ENCODE peak calls at places on chromosomes 4 and X, in four cellular contexts. One of them, this sample, is unnamed.

GRCh38 chr4:104860227-104861123 is 286.2 kb upstream of the TET2 start:
- DNase-seq in NCI-H1105: peak; percentile 47
- DNase-seq in NCI-H82: peak; percentile 94
- DNase-seq in stimulated activated CD8-positive, alpha-beta memory T cell treated with anti-CD3 and anti-CD28 coated beads, Interleukin-15, amount 100 ng/mL, for 48 hours: peak; percentile 13
- DNase-seq in this sample: no peak

GRCh38 chrX:38860106-38861013 is 59.1 kb downstream of the MID1IP1 start:
- DNase-seq in NCI-H1105: no peak
- DNase-seq in NCI-H82: no peak
- DNase-seq in stimulated activated CD8-positive, alpha-beta memory T cell treated with anti-CD3 and anti-CD28 coated beads, Interleukin-15, amount 100 ng/mL, for 48 hours: peak; percentile 9
- DNase-seq in this sample: no peak

GRCh38 chrX:29478336-29479069 is 736.9 kb upstream of the MAGEB2 start:
- DNase-seq in NCI-H1105: no peak
- DNase-seq in NCI-H82: peak; percentile 63
- DNase-seq in stimulated activated CD8-positive, alpha-beta memory T cell treated with anti-CD3 and anti-CD28 coated beads, Interleukin-15, amount 100 ng/mL, for 48 hours: no peak
- DNase-seq in this sample: no peak

GRCh38 chr4:121041307-121042090 is 30.8 kb downstream of the NDNF start:
- DNase-seq in NCI-H1105: no peak
- DNase-seq in NCI-H82: no peak
- DNase-seq in stimulated activated CD8-positive, alpha-beta memory T cell treated with anti-CD3 and anti-CD28 coated beads, Interleukin-15, amount 100 ng/mL, for 48 hours: no peak
- DNase-seq in this sample: no peak

GRCh38 chr4:77229433-77229832 is 72.4 kb downstream of the CCNG2 start:
- DNase-seq in NCI-H1105: no peak
- DNase-seq in NCI-H82: no peak
- DNase-seq in stimulated activated CD8-positive, alpha-beta memory T cell treated with anti-CD3 and anti-CD28 coated beads, Interleukin-15, amount 100 ng/mL, for 48 hours: no peak
- DNase-seq in this sample: no peak

GRCh38 chr4:52873191-52873590 is 11.1 kb downstream of the RASL11B start:
- DNase-seq in NCI-H1105: no peak
- DNase-seq in NCI-H82: no peak
- DNase-seq in stimulated activated CD8-positive, alpha-beta memory T cell treated with anti-CD3 and anti-CD28 coated beads, Interleukin-15, amount 100 ng/mL, for 48 hours: no peak
- DNase-seq in this sample: no peak

GRCh38 chr4:40838742-40839141 is 89.0 kb downstream of the NSUN7 start:
- DNase-seq in NCI-H1105: no peak
- DNase-seq in NCI-H82: no peak
- DNase-seq in stimulated activated CD8-positive, alpha-beta memory T cell treated with anti-CD3 and anti-CD28 coated beads, Interleukin-15, amount 100 ng/mL, for 48 hours: no peak
- DNase-seq in this sample: no peak

GRCh38 chrX:115459883-115460564 is 101.0 kb upstream of the PLS3 start:
- DNase-seq in NCI-H1105: no peak
- DNase-seq in NCI-H82: no peak
- DNase-seq in stimulated activated CD8-positive, alpha-beta memory T cell treated with anti-CD3 and anti-CD28 coated beads, Interleukin-15, amount 100 ng/mL, for 48 hours: no peak
- DNase-seq in this sample: no peak

GRCh38 chr4:17619416-17620105 is 5.1 kb downstream of the MED28 start:
- DNase-seq in NCI-H1105: no peak
- DNase-seq in NCI-H82: no peak
- DNase-seq in stimulated activated CD8-positive, alpha-beta memory T cell treated with anti-CD3 and anti-CD28 coated beads, Interleukin-15, amount 100 ng/mL, for 48 hours: no peak
- DNase-seq in this sample: no peak

GRCh38 chrX:68842781-68843581 is 14.2 kb downstream of the EFNB1 start:
- DNase-seq in NCI-H1105: no peak
- DNase-seq in NCI-H82: no peak
- DNase-seq in stimulated activated CD8-positive, alpha-beta memory T cell treated with anti-CD3 and anti-CD28 coated beads, Interleukin-15, amount 100 ng/mL, for 48 hours: no peak
- DNase-seq in this sample: no peak

GRCh38 chr4:96992443-96992842 is 1150.8 kb downstream of the STPG2 start:
- DNase-seq in NCI-H1105: no peak
- DNase-seq in NCI-H82: no peak
- DNase-seq in stimulated activated CD8-positive, alpha-beta memory T cell treated with anti-CD3 and anti-CD28 coated beads, Interleukin-15, amount 100 ng/mL, for 48 hours: no peak
- DNase-seq in this sample: no peak

GRCh38 chr4:2796261-2797187 is 3.6 kb downstream of the SH3BP2 start:
- DNase-seq in NCI-H1105: no peak
- DNase-seq in NCI-H82: no peak
- DNase-seq in stimulated activated CD8-positive, alpha-beta memory T cell treated with anti-CD3 and anti-CD28 coated beads, Interleukin-15, amount 100 ng/mL, for 48 hours: no peak
- DNase-seq in this sample: no peak

GRCh38 chrX:134396174-134396573 is 63.8 kb upstream of the HPRT1 start:
- DNase-seq in NCI-H1105: no peak
- DNase-seq in NCI-H82: peak; percentile 19
- DNase-seq in stimulated activated CD8-positive, alpha-beta memory T cell treated with anti-CD3 and anti-CD28 coated beads, Interleukin-15, amount 100 ng/mL, for 48 hours: no peak
- DNase-seq in this sample: no peak

GRCh38 chr4:75718529-75718928 is 5.8 kb upstream of the USO1 start:
- DNase-seq in NCI-H1105: no peak
- DNase-seq in NCI-H82: no peak
- DNase-seq in stimulated activated CD8-positive, alpha-beta memory T cell treated with anti-CD3 and anti-CD28 coated beads, Interleukin-15, amount 100 ng/mL, for 48 hours: no peak
- DNase-seq in this sample: no peak

GRCh38 chr4:2804973-2805501 is 12.2 kb downstream of the SH3BP2 start:
- DNase-seq in NCI-H1105: no peak
- DNase-seq in NCI-H82: no peak
- DNase-seq in stimulated activated CD8-positive, alpha-beta memory T cell treated with anti-CD3 and anti-CD28 coated beads, Interleukin-15, amount 100 ng/mL, for 48 hours: no peak
- DNase-seq in this sample: no peak

GRCh38 chr4:1008840-1009646 is 2.4 kb upstream of the FGFRL1 start:
- DNase-seq in NCI-H1105: no peak
- DNase-seq in NCI-H82: no peak
- DNase-seq in stimulated activated CD8-positive, alpha-beta memory T cell treated with anti-CD3 and anti-CD28 coated beads, Interleukin-15, amount 100 ng/mL, for 48 hours: no peak
- DNase-seq in this sample: no peak

This sample was measured in mesenteric fat pad.